ENCODE peak calls at places on chromosomes 11 and 22, in five cellular contexts. F is H9, S is IMR-90, M is mesendoderm, V is H1. O is an unnamed sample.

GRCh38 chr11:116166788-116167465 is 605.9 kb downstream of the BUD13 start:
- DNase-seq in F (no peak), S (no peak), M (no peak), V (peak; percentile 23), O (no peak)

GRCh38 chr22:49320714-49321476 is 506.8 kb downstream of the BRD1 start:
- DNase-seq in F (peak; percentile 23), S (no peak), M (no peak), V (peak; percentile 13), O (no peak)

GRCh38 chr22:47231759-47232158 is 469.3 kb downstream of the TBC1D22A start:
- DNase-seq in F (no peak), S (no peak), M (no peak), V (no peak), O (no peak)

GRCh38 chr11:117795726-117796455 is 1.1 kb downstream of the DSCAML1 start:
- DNase-seq in F (peak; percentile 61), S (no peak), M (no peak), V (peak; percentile 67), O (no peak)

GRCh38 chr11:64881476-64881875 is 3.1 kb upstream of the EHD1 start:
- DNase-seq in F (no peak), S (no peak), M (no peak), V (no peak), O (no peak)

GRCh38 chr11:68574308-68574707 is 110.0 kb upstream of the GAL start:
- DNase-seq in F (no peak), S (peak; percentile 75), M (no peak), V (no peak), O (no peak)

GRCh38 chr11:2541321-2541680 is 96.5 kb downstream of the KCNQ1 start:
- DNase-seq in F (no peak), S (no peak), M (no peak), V (no peak), O (no peak)

GRCh38 chr11:119691701-119692546 is 37.1 kb downstream of the NECTIN1 start:
- DNase-seq in F (no peak), S (no peak), M (no peak), V (no peak), O (no peak)

GRCh38 chr22:48756146-48757111 is 1071.2 kb downstream of the BRD1 start:
- DNase-seq in F (no peak), S (no peak), M (no peak), V (no peak), O (no peak)

GRCh38 chr11:96105197-96105895 is 181.4 kb upstream of the MTMR2 start:
- DNase-seq in F (no peak), S (no peak), M (no peak), V (no peak), O (no peak)

GRCh38 chr11:128616158-128616557 is 28.8 kb upstream of the ETS1 start:
- DNase-seq in F (no peak), S (no peak), M (peak; percentile 49), V (no peak), O (no peak)

GRCh38 chr11:120784566-120785251 is 239.2 kb upstream of the TBCEL start:
- DNase-seq in F (no peak), S (no peak), M (no peak), V (no peak), O (no peak)

GRCh38 chr11:70544774-70545625 is 146.7 kb downstream of the CTTN start:
- DNase-seq in F (peak; percentile 79), S (peak; percentile 23), M (peak; percentile 69), V (no peak), O (peak; percentile 65)

GRCh38 chr22:39498368-39498767 is 3.7 kb upstream of the MIEF1 start:
- DNase-seq in F (no peak), S (no peak), M (no peak), V (no peak), O (no peak)

GRCh38 chr11:108825381-108825780 is 160.5 kb downstream of the DDX10 start:
- DNase-seq in F (no peak), S (peak; percentile 16), M (no peak), V (no peak), O (no peak)

GRCh38 chr11:57638005-57638760 is 11.5 kb downstream of the YPEL4 start:
- DNase-seq in F (peak; percentile 95), S (peak; percentile 84), M (peak; percentile 99), V (peak; percentile 86), O (peak; percentile 93)

GRCh38 chr22:47632646-47633045 is 870.2 kb downstream of the TBC1D22A start:
- DNase-seq in F (no peak), S (no peak), M (no peak), V (no peak), O (no peak)

GRCh38 chr11:61751384-61751783 is 1.1 kb upstream of the MYRF start:
- DNase-seq in F (no peak), S (no peak), M (no peak), V (no peak), O (no peak)

GRCh38 chr11:61753672-61754071 is 1.2 kb downstream of the MYRF start:
- DNase-seq in F (no peak), S (no peak), M (no peak), V (no peak), O (no peak)

GRCh38 chr11:61754534-61755482 is 2.4 kb downstream of the MYRF start:
- DNase-seq in F (no peak), S (peak; percentile 54), M (peak; percentile 88), V (no peak), O (no peak)

GRCh38 chr11:61752117-61752924 is at the start of gene MYRF:
- DNase-seq in F (peak; percentile 66), S (peak; percentile 14), M (peak; percentile 51), V (peak; percentile 88), O (peak; percentile 51)

DNA sequence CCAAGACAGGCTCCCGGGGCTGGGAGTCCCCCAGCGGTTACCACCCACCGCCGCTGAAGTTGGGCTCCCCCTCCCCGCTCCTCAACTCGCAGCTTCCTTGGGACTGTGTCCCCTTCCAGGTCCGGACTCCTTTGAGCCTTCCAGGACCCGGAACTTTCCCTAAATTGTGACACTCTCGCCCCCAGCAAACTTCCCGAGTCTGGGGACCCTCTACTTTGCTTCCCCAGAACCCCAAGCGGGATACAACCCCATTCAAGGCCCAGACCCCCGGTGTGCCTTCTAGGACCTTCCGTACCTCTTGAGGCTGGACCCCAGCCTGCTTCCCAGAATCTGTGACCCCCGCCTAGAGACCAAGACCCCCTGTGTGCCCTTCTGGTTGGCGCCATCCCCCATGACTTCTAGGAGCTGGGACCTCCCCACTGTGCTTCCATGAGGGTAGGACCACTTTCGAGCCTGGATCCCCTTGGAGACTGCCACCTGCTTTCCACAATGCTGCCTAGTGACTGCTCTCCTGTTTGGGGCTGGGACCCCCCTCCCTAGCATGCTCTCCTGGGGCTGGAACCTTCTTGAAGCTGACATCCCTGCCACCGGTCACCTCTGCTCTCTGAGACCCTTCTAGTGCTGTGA is 602 bp downstream of the MYRF start:
- DNase-seq in F (no peak), S (no peak), M (no peak), V (no peak), O (no peak)
- H2BK15ac ChIP-seq in F (no peak overlapping the region), S (no peak overlapping the region), M (no peak overlapping the region), V (peak overlapping the region; percentile 53), O (peak overlapping the region; percentile 86)

GRCh38 chr11:122205036-122205435 is 89.0 kb upstream of the BLID start:
- DNase-seq in F (no peak), S (no peak), M (no peak), V (no peak), O (no peak)

GRCh38 chr11:122201126-122201525 is 85.1 kb upstream of the BLID start:
- DNase-seq in F (no peak), S (no peak), M (no peak), V (no peak), O (no peak)

GRCh38 chr11:122202951-122203456 is 87.0 kb upstream of the BLID start:
- DNase-seq in F (peak; percentile 81), S (peak; percentile 71), M (peak; percentile 75), V (peak; percentile 91), O (peak; percentile 50)

GRCh38 chr11:122204206-122204605 is 88.2 kb upstream of the BLID start:
- DNase-seq in F (no peak), S (no peak), M (no peak), V (no peak), O (no peak)

DNA sequence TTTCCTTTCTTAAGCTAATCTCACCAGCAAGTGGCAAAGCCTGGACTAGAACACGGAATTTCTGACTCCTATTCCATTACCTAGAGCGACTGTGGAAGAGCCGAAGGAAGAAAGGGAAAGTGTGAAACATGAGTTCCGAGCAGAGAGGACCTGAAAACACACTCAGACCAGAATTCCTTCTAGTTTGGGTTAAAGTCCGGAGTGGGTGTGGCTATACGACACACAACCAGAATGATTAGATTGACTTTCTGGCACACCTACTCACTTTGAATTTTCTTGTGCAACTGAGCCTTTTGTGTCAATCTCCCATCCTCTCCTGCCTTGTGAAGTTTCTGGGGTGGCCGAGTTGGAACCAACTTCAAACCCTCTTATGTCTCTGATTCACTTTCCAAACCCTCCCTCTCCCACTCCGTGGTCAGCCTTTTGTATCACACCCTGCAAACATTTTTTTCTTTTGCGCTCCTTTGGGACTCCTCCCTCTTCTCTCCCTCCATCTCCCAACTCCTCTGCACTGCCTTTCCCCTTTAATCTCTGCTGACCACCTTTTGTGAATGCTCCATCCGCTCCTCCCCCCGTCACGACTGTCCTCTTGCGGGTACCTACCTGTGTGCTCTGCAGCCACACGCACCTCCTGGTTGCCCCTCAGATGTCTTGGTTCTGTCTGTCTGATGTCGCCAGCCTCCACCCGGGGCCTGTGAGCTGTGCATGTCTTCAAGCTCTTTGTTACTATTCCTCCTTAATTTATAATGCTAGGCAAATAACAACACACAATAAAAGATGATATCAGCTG is 86.3 kb upstream of the BLID start:
- DNase-seq in F (peak; percentile 37), S (peak; percentile 83), M (no peak), V (peak; percentile 53), O (no peak)
- H2BK15ac ChIP-seq in F (no peak overlapping the region), S (peak overlapping the region; percentile 90), M (no peak overlapping the region), V (peak overlapping the region; percentile 53), O (no peak overlapping the region)

DNA sequence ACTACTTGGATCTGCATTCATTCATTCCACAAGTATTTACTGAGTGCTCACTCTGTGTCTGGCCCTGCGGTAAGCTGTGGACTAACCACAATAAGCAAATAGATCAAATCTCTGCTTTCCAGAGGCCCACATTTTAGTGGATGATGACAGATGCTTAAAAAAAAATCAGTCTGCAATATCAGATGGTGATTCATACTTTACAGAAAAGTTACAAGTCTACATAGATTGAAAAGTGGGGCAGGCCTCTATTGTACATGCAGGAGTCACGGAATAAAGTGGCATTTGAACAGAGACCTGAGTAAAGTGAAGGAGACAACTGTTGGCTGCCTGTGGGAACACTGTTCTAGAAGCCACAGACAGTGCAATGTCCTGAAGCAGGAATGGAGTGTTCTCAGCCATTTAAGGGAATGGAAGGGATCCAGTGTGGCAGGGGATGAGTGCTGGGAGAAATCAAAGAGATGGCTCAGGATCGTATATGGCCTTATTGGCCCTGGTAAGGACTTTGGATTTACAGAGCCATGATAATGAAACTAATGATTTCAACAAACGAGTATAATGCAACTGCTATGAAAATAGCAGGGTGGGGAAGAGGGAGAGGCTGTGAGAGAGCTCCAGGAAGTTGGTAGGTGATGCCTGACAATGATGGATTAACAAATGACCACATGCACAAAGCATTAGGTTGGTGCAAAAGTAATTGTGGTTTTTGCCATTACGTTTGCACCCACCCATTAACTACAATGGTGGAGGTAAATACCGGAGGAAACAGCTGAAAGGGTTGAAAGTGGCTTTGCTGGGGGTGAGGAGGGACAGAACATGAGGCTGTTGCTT is 31.1 kb downstream of the TMEM45B start:
- DNase-seq in F (no peak), S (peak; percentile 92), M (no peak), V (no peak), O (no peak)
- H2BK15ac ChIP-seq in F (no peak overlapping the region), S (no peak overlapping the region), M (no peak overlapping the region), V (no peak overlapping the region), O (no peak overlapping the region)

GRCh38 chr11:10607462-10607861 is 39.0 kb upstream of the LYVE1 start:
- DNase-seq in F (no peak), S (no peak), M (no peak), V (no peak), O (no peak)
- H2BK15ac ChIP-seq in F (no peak overlapping the region), S (peak overlapping the region; percentile 11), M (no peak overlapping the region), V (no peak overlapping the region), O (no peak overlapping the region)

O was measured in neuronal stem cell.